ENCODE peak calls at places on chromosome 10, in six cellular contexts. C is left ventricle myocardium inferior, Z is fibroblast of lung, F is A673, O is kidney epithelial cell, R is lung. W is an unnamed sample.
A peak's percentile ranks its signal among the peaks of the same experiment; 100 is the strongest.

GRCh38 chr10:96496281-96496925 is 17.3 kb downstream of the TLL2 start:
- DNase-seq in C (no peak), Z (peak; percentile 32), F (no peak), O (no peak), R (no peak), W (no peak)

GRCh38 chr10:43128958-43129706 is 9.1 kb upstream of the CSGALNACT2 start:
- DNase-seq in C (no peak), Z (peak; percentile 96), F (peak; percentile 22), O (peak; percentile 88), R (peak; percentile 30), W (no peak)

GRCh38 chr10:125531470-125531869 is 151.5 kb downstream of the TEX36 start:
- DNase-seq in C (no peak), Z (no peak), F (no peak), O (peak; percentile 26), R (no peak), W (no peak)

GRCh38 chr10:122165914-122166313 is 105.2 kb upstream of the BTBD16 start:
- DNase-seq in C (no peak), Z (no peak), F (no peak), O (no peak), R (no peak), W (no peak)

GRCh38 chr10:78045237-78045636 is 11.6 kb downstream of the RPS24 start:
- DNase-seq in C (no peak), Z (no peak), F (no peak), O (no peak), R (no peak), W (no peak)

GRCh38 chr10:113709221-113709838 is 29.6 kb downstream of the CASP7 start:
- DNase-seq in C (no peak), Z (peak; percentile 74), F (peak; percentile 90), O (peak; percentile 18), R (no peak), W (no peak)

GRCh38 chr10:95442341-95442740 is 118.8 kb downstream of the SORBS1 start:
- DNase-seq in C (no peak), Z (no peak), F (no peak), O (no peak), R (no peak), W (no peak)

GRCh38 chr10:96380821-96381220 is 22.0 kb upstream of the OPALIN start:
- DNase-seq in C (no peak), Z (no peak), F (no peak), O (no peak), R (no peak), W (no peak)

GRCh38 chr10:25555865-25556264 is 378.2 kb upstream of the MYO3A start:
- DNase-seq in C (no peak), Z (no peak), F (peak; percentile 31), O (no peak), R (no peak), W (no peak)

GRCh38 chr10:100998991-100999741 is 442 bp upstream of the LZTS2 start:
- DNase-seq in C (peak; percentile 84), Z (peak; percentile 74), F (peak; percentile 84), O (no peak), R (peak; percentile 77), W (peak; percentile 87)

GRCh38 chr10:90718185-90718584 is 139.7 kb downstream of the HTR7 start:
- DNase-seq in C (no peak), Z (peak; percentile 49), F (no peak), O (no peak), R (no peak), W (no peak)

GRCh38 chr10:114304566-114305421 is 65.7 kb downstream of the VWA2 start:
- DNase-seq in C (peak; percentile 40), Z (no peak), F (peak; percentile 51), O (no peak), R (no peak), W (no peak)

GRCh38 chr10:70694410-70695179 is 22.3 kb downstream of the ADAMTS14 start:
- DNase-seq in C (no peak), Z (peak; percentile 95), F (no peak), O (no peak), R (no peak), W (no peak)

GRCh38 chr10:68550747-68551411 is 9.3 kb upstream of the TET1 start:
- DNase-seq in C (no peak), Z (peak; percentile 89), F (peak; percentile 92), O (peak; percentile 42), R (peak; percentile 44), W (peak; percentile 26)

GRCh38 chr10:92103376-92104084 is 180.0 kb downstream of the BTAF1 start:
- DNase-seq in C (no peak), Z (no peak), F (no peak), O (no peak), R (no peak), W (no peak)

DNA sequence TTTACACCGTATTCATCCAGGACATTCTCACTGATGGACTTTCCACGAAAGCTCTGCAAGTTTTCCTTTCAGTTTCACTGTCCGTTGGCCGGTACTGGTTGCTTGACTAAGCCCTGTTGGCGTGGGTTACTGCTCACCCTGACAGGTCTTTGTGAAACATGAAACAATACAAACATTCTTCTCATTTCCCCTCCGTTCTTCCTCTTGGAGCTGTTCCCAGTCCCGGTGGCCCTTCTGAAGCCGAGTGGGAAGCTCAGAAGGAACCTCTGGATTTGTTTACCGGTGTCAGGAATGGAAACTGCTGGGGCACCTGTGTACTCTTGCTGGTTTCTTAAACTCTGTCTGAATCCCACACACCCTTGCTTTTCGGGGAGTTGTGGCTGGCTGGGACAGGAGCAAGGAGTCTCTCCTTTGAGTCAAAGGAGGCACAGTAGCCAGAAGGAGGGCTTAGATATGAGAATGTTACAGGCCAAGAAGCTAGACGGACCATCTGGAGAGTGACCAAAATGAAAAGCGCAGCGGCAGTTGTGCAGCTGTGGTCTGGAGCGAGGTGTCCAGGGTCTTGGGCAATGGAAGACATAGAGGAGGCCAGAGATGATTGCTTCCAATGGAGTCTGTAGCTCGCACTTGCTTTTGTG is 45.7 kb downstream of the LYZL2 start:
- DNase-seq in C (peak; percentile 57), Z (peak; percentile 68), F (peak; percentile 22), O (peak; percentile 70), R (peak; percentile 75), W (peak; percentile 59)
- H3K4me3 ChIP-seq in C (peak overlapping the region; percentile 54), Z (peak overlapping the region; percentile 53), F (peak overlapping the region; percentile 4), O (peak overlapping the region; percentile 29), R (no peak overlapping the region), W (peak overlapping the region; percentile 26)

DNA sequence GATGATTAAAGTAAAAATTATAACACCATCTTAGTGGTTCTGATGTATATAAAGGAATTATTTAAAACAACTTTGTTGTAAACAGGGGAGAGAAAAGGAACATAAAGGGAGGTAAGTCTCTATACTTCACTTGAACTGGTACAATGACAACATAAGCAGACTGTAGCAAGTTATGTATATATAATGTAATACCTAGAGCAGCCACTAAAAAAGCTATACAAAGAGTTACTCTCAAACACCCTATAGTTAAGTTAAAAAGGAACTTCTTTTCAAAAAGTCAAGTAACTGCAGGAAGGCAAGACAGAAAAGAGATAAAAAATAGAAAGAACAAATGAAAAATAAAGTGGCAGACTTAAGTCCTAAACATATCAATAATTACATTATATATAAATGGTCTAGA is 82.3 kb downstream of the ZNF503 start:
- DNase-seq in C (no peak), Z (no peak), F (no peak), O (no peak), R (no peak), W (no peak)
- TF ChIP-seq CTCF in C (no peak), Z (no peak), F (no peak), O (no peak), R (no peak), W (no peak)

DNA sequence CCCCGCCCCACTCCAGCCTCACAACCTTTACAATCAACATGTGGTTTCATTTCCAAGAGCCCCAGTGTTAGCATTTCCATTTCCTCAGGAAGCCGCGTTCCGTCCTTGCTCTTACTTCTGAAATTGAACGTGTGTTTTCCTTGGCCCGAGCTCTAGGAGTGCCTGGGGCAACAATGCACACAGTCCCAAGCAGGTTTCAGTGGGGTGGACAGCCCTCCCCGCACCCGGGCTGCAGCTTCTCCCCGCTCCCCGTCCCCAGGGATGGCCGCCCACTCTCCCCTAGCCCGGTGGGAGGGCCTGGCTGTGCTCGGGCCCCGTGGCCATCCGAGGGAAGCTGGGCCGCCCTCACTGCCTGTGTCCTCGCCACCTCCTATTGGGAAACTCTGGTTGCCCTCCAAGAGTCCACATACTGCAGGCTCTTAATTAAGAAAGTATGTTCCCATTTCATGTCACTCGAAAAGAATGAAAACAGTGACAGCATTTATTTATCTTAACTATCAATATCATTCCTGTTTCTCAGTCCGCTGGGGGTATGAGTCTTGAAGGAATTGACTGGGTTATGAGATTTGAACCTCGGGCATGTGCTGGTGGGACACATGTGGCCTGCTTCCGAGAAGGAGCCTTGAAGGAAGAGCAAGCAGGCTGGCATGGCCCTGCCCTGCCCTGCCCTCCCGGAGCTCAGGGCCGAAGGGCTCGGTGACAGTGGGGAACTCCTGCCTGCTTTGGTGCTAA is 163.8 kb downstream of the GRK5 start:
- DNase-seq in C (peak; percentile 82), Z (peak; percentile 93), F (no peak), O (no peak), R (no peak), W (no peak)
- H3K4me3 ChIP-seq in C (peak overlapping the region; percentile 47), Z (no peak overlapping the region), F (no peak overlapping the region), O (no peak overlapping the region), R (no peak overlapping the region), W (no peak overlapping the region)

DNA sequence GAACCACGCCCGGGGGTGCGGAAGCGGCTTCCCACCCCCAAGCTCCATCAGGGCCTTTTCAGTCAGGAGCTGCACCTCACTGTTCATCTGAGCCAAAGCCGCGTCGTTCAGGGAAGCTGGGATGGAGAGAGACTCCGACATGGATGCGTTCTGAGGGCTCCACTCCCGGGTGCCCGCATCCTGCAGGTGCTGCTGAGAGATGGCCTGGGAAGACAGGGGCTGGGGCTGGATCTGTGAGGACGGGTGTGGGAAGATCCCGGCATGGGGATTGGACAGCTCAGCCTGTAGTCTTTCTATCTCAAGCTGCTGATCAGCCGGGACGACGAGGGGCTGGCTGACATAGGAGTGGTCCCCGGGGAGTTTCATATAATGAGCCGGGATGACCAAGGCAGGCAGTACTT is 45.0 kb upstream of the NMT2 start:
- DNase-seq in C (no peak), Z (no peak), F (no peak), O (no peak), R (no peak), W (no peak)
- TF ChIP-seq CTCF in C (no peak), Z (no peak), F (no peak), O (no peak), R (no peak), W (no peak)

GRCh38 chr10:32963102-32963501 is 5.1 kb upstream of the ITGB1 start:
- DNase-seq in C (no peak), Z (peak; percentile 91), F (peak; percentile 36), O (no peak), R (no peak), W (no peak)

GRCh38 chr10:32962541-32962940 is 4.5 kb upstream of the ITGB1 start:
- DNase-seq in C (no peak), Z (no peak), F (no peak), O (no peak), R (no peak), W (no peak)

GRCh38 chr10:32960022-32960421 is 2.0 kb upstream of the ITGB1 start:
- DNase-seq in C (no peak), Z (peak; percentile 43), F (no peak), O (no peak), R (no peak), W (no peak)

GRCh38 chr10:32961892-32962369 is 3.9 kb upstream of the ITGB1 start:
- DNase-seq in C (no peak), Z (peak; percentile 90), F (no peak), O (peak; percentile 57), R (no peak), W (no peak)

GRCh38 chr10:32961343-32961891 is 3.4 kb upstream of the ITGB1 start:
- DNase-seq in C (no peak), Z (no peak), F (no peak), O (no peak), R (no peak), W (no peak)
- H3K4me3 ChIP-seq in C (peak overlapping the region; percentile 32), Z (no peak overlapping the region), F (no peak overlapping the region), O (no peak overlapping the region), R (no peak overlapping the region), W (no peak overlapping the region)